ENCODE peak calls at places on chromosomes 13 and 19, in seven cellular contexts. K, I, Q, X, P, U and V are unnamed samples.

GRCh38 chr19:39501340-39501739 is 2.6 kb downstream of the DLL3 start:
- DNase-seq in X (no peak), P (no peak), K (no peak), U (no peak), Q (no peak), I (no peak), V (no peak)

GRCh38 chr19:38587562-38587961 is 30.2 kb downstream of the MAP4K1 start:
- DNase-seq in X (no peak), U (no peak), I (no peak), K (no peak), Q (no peak), P (no peak), V (no peak)

GRCh38 chr13:112619730-112620639 is 32.0 kb upstream of the TUBGCP3 start:
- DNase-seq in K (peak; percentile 54), P (peak; percentile 67), X (no peak), I (no peak), Q (no peak), U (peak; percentile 38), V (no peak)

GRCh38 chr19:52689804-52690394 is 44.9 kb downstream of the ZNF611 start:
- DNase-seq in P (peak; percentile 55), I (peak; percentile 53), K (peak; percentile 65), U (no peak), Q (peak; percentile 28), X (peak; percentile 29), V (peak; percentile 33)

GRCh38 chr13:76386316-76386715 is 499.9 kb downstream of the KCTD12 start:
- DNase-seq in P (no peak), K (no peak), I (no peak), Q (no peak), X (no peak), U (no peak), V (no peak)

GRCh38 chr13:57739089-57739488 is 107.5 kb downstream of the PCDH17 start:
- DNase-seq in Q (no peak), K (no peak), I (no peak), U (no peak), P (no peak), X (no peak), V (no peak)

GRCh38 chr13:24301911-24302310 is 7.5 kb upstream of the C1QTNF9 start:
- DNase-seq in Q (no peak), K (no peak), U (no peak), X (no peak), P (no peak), I (no peak), V (no peak)

GRCh38 chr13:113732176-113732960 is 26.7 kb upstream of the TMEM255B start:
- DNase-seq in X (no peak), Q (no peak), K (no peak), U (no peak), I (no peak), P (no peak), V (no peak)

GRCh38 chr19:10478903-10479384 is 24.2 kb downstream of the KEAP1 start:
- DNase-seq in P (peak; percentile 81), Q (peak; percentile 95), U (peak; percentile 80), X (peak; percentile 89), I (peak; percentile 91), K (peak; percentile 98), V (peak; percentile 91)
- TF ChIP-seq POLR2A in P (no peak), Q (no peak), U (no peak), X (peak; percentile 26), I (peak; percentile 47), K (peak; percentile 19), V (no peak)

GRCh38 chr19:5128251-5128931 is 159.5 kb downstream of the KDM4B start:
- DNase-seq in P (peak; percentile 39), X (peak; percentile 47), U (no peak), Q (peak; percentile 93), I (peak; percentile 67), K (peak; percentile 92), V (peak; percentile 22)
- H3K4me1 ChIP-seq in P (peaks cover 45% of the 10 kb centered on the region), X (peaks cover 23% of the 10 kb centered on the region), U (no peaks in the 10 kb centered on the region), Q (peaks cover 73% of the 10 kb centered on the region), I (peaks cover 9% of the 10 kb centered on the region), K (peaks cover 36% of the 10 kb centered on the region), V (peaks cover 9% of the 10 kb centered on the region)

GRCh38 chr19:11094520-11094894 is 5.2 kb downstream of the LDLR start:
- DNase-seq in U (no peak), X (no peak), Q (no peak), K (no peak), P (no peak), I (no peak), V (no peak)

GRCh38 chr19:11100064-11100463 is 10.8 kb downstream of the LDLR start:
- DNase-seq in I (no peak), X (no peak), U (no peak), P (no peak), Q (no peak), K (no peak), V (no peak)

GRCh38 chr19:11098327-11098726 is 9.1 kb downstream of the LDLR start:
- DNase-seq in X (no peak), U (no peak), K (no peak), Q (no peak), I (no peak), P (no peak), V (no peak)

GRCh38 chr19:11098861-11099260 is 9.6 kb downstream of the LDLR start:
- DNase-seq in I (no peak), Q (no peak), X (no peak), K (no peak), U (no peak), P (no peak), V (no peak)

GRCh38 chr19:11096210-11096841 is 7.1 kb downstream of the LDLR start:
- DNase-seq in X (no peak), P (peak; percentile 85), U (no peak), I (peak; percentile 80), Q (peak; percentile 30), K (peak; percentile 82), V (no peak)
- TF ChIP-seq POLR2A in X (no peak), P (no peak), U (no peak), I (no peak), Q (no peak), K (peak; percentile 46), V (no peak)

DNA sequence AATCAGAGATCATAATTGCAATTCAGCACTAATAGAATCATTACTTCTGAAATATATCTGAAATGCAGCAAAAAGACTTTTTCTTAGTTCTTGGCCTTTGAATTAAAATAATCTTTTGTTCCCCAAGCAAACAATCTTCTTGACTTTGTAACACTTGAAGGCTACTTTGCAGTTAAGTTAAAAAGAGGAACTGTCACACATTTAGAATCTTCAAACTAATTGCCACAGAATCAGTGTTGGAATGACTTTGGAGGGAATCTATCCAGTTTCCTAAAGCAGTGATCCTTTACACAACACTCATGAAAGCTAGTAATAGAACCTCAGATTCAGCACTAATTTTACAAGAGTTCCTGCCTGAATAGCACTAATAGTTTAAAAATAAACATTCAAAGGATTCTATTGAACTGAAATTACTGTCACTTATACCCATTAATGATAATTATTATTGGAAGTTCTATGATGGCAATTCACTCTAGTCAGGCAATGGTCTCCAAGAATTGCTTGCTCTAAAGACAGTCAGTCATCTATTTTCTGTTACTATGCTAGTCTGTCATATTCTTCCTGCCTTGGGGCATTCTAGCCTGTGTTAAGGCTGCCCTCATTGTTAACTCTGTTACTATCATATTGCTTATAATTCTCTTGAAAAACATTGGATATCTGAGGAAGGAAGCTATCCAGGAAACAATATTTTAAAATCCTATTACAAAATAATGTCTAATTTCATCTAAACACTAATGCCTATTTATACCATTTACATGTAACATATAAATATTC is 362.4 kb downstream of the DIAPH3 start:
- DNase-seq in K (no peak), P (no peak), Q (no peak), X (no peak), I (no peak), U (no peak), V (no peak)
- H3K4me1 ChIP-seq in K (no peaks in the 10 kb centered on the region), P (no peaks in the 10 kb centered on the region), Q (no peaks in the 10 kb centered on the region), X (no peaks in the 10 kb centered on the region), I (no peaks in the 10 kb centered on the region), U (no peaks in the 10 kb centered on the region), V (no peaks in the 10 kb centered on the region)

GRCh38 chr13:31442605-31443004 is 242.8 kb downstream of the B3GLCT start:
- DNase-seq in P (no peak), I (no peak), U (no peak), K (no peak), Q (no peak), X (no peak), V (no peak)
- TF ChIP-seq POLR2A in P (no peak), I (no peak), U (no peak), K (no peak), Q (no peak), X (no peak), V (no peak)

DNA sequence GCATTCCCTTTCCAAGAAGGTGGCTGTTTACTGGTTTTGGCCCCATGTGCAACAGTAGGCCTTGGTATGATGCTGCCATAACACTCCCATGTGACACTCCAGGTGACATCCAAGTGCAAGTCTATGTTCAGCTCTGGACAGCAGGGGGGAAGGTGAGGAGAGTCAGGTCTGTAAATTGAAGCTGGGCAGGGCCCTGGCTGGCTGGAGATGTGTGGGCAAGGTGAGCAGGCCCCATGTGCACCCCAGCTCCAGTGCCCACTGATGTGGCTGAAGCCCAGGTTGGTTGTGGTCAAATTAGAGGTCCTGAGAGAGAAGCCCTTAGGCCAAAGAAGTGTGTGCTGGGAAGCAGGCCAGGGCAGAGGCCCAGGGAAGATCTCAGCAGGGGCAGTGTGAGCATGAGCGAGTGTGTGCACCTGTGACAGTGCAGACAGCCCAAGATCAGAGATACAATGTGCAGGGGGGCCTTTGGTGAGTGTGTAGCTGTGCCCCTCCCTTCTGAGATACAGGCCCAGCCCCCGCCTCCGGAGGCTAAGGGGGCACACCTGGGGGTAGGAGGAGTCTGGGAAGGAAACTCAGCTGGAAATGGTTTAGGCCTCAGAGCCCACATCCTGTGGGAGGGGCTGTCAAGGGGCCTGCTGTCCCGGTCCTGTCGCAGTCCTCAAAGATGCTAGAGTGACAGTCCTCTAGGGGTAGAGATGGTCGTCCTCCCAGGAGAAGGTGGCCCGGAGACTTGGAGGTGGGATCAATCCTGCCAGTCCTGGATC is 18.6 kb downstream of the DEDD2 start:
- DNase-seq in U (no peak), K (no peak), P (peak; percentile 15), I (no peak), X (no peak), Q (no peak), V (no peak)
- H3K4me1 ChIP-seq in U (peaks cover 35% of the 10 kb centered on the region), K (peaks cover 47% of the 10 kb centered on the region), P (no peaks in the 10 kb centered on the region), I (no peaks in the 10 kb centered on the region), X (peaks cover 4% of the 10 kb centered on the region), Q (no peaks in the 10 kb centered on the region), V (no peaks in the 10 kb centered on the region)

DNA sequence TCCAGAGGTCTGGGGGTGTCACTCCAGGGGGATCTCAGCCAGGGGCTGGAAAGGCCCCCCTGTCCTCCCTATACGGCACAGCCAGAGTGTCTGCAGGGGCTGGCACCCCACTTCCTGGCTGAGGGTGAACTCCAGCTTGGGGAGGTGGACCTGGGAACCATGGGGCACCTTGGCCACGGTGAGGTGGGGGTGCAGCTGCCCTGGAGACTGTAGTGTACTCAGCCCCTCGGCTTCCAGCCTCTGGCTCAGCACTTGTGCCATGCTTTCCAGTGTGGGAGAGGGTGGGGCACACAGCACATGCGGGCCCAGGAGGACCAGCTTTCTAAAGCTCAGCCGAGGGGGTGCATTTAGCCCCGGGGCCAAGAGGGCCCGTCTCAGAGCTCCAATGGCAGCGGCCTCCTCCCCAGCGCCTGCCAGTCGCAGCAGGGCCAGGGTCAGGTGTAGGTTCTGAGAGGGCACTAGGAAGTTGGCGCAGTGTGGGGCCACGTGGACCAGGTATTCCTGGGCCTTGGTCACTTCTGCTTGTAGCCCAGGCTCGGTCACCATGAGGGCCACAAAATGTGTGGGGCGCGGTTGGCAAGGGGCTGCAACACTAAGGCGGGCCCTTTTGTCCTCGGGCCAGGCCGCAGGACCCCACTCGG is 1.4 kb downstream of the LENG9 start:
- DNase-seq in K (no peak), U (no peak), Q (peak; percentile 72), X (no peak), I (no peak), P (no peak), V (no peak)
- TF ChIP-seq POLR2A in K (no peak), U (no peak), Q (no peak), X (no peak), I (no peak), P (no peak), V (no peak)

GRCh38 chr19:35008891-35009341 is 8.8 kb downstream of the GRAMD1A start:
- DNase-seq in P (peak; percentile 13), Q (no peak), X (no peak), K (no peak), I (no peak), U (no peak), V (no peak)
- H3K4me1 ChIP-seq in P (peaks cover 47% of the 10 kb centered on the region), Q (peaks cover 60% of the 10 kb centered on the region), X (peaks cover 5% of the 10 kb centered on the region), K (peaks cover 65% of the 10 kb centered on the region), I (peaks cover 8% of the 10 kb centered on the region), U (no peaks in the 10 kb centered on the region), V (peaks cover 15% of the 10 kb centered on the region)